ENCODE peak calls at places on chromosomes 5 and 9, in nine cellular contexts. T is tibial artery, Y is RWPE2, X is AG04449, B is dorsolateral prefrontal cortex, V is heart right ventricle, S is mesenchymal stem cell, F is A673, Q is H1. U is an unnamed sample.

GRCh38 chr5:80516826-80517225 is 28.9 kb downstream of the FAM151B start:
- DNase-seq in Q (no peak), B (no peak), V (no peak), S (peak), F (peak), Y (peak), X (peak), T (no peak), U (peak)

GRCh38 chr9:89375181-89375760 is 57.0 kb downstream of the SECISBP2 start:
- DNase-seq in T (no peak), B (no peak), X (no peak), Y (no peak), V (no peak), Q (no peak), F (no peak), S (peak), U (no peak)

GRCh38 chr9:119052339-119053030 is 316.8 kb downstream of the BRINP1 start:
- DNase-seq in X (no peak), T (no peak), F (no peak), Y (peak), V (peak), Q (no peak), B (no peak), S (no peak), U (no peak)

GRCh38 chr9:93185261-93186150 is 1.6 kb downstream of the WNK2 start:
- DNase-seq in Q (no peak), Y (no peak), X (no peak), V (peak), T (no peak), F (no peak), B (no peak), S (no peak), U (no peak)

GRCh38 chr9:100341889-100342288 is 10.9 kb downstream of the TEX10 start:
- DNase-seq in X (no peak), Y (no peak), S (no peak), V (no peak), T (no peak), Q (no peak), F (no peak), B (no peak), U (no peak)

GRCh38 chr9:35748858-35749514 is at the start of the genes GBA2 and RGP1:
- DNase-seq in X (no peak), S (peak), F (peak), T (peak), V (peak), Q (no peak), B (peak), Y (no peak), U (peak)

GRCh38 chr5:77425998-77426659 is 66.0 kb downstream of the WDR41 start:
- DNase-seq in Y (no peak), S (no peak), X (no peak), V (no peak), F (no peak), B (no peak), T (no peak), Q (no peak), U (no peak)

GRCh38 chr9:131591845-131592208 is 46.5 kb downstream of the PRRT1B start:
- DNase-seq in T (no peak), V (no peak), B (no peak), Q (no peak), X (no peak), S (no peak), Y (no peak), F (no peak), U (no peak)

GRCh38 chr5:83340511-83340918 is 131.0 kb upstream of the VCAN start:
- DNase-seq in T (no peak), X (no peak), S (no peak), F (no peak), Q (no peak), B (no peak), V (no peak), Y (no peak), U (peak)

GRCh38 chr9:98222885-98223640 is 30.6 kb upstream of the CORO2A start:
- DNase-seq in Y (peak), F (peak), S (peak), B (no peak), Q (no peak), V (no peak), X (peak), T (no peak), U (peak)

GRCh38 chr9:132761602-132762001 is 91.3 kb downstream of the GTF3C4 start:
- DNase-seq in Q (no peak), V (no peak), Y (no peak), X (no peak), S (no peak), B (no peak), F (no peak), T (no peak), U (no peak)
- H3K4me3 ChIP-seq in Q (no peak), V (no peak), Y (no peak), X (no peak), S (no peak), B (no peak), F (no peak), T (no peak), U (no peak)

GRCh38 chr9:135992486-135993408 is 31.6 kb upstream of the UBAC1 start:
- DNase-seq in Y (no peak), T (peak), V (peak), F (peak), X (no peak), B (no peak), Q (no peak), S (peak), U (peak)
- H3K4me3 ChIP-seq in Y (no peak), T (peak), V (peak), F (no peak), X (no peak), B (no peak), Q (peak), S (peak), U (peak)

DNA sequence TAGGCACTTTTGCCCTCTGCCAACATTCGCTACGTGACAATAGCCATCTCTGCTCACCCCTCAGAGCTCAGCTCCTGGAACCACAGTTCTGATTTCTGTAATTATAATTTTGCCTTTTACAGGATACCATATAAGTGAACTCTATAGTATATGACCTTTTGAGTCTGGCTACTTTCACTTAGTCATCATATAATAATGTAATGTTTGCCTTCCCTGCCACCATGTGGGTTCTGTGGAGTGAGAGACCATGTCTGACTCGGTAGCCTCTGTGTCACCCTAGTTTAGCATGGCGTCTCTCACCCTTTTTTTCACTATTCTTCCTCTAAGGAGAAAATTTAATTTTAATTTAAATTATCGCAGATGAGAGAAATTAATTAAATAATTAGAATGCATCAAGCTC is 28.9 kb upstream of the ZBTB43 start:
- DNase-seq in X (no peak), B (no peak), V (no peak), F (no peak), Q (no peak), T (no peak), Y (no peak), S (no peak), U (no peak)
- H3K4me3 ChIP-seq in X (no peak), B (no peak), V (no peak), F (no peak), Q (no peak), T (no peak), Y (no peak), S (no peak), U (no peak)

GRCh38 chr5:91556-92263 is at the start of gene PLEKHG4B:
- DNase-seq in Y (peak), S (no peak), F (peak), Q (peak), X (no peak), B (no peak), T (no peak), V (no peak), U (no peak)

GRCh38 chr5:93221-93980 is 1.4 kb downstream of the PLEKHG4B start:
- DNase-seq in Y (no peak), T (no peak), F (no peak), Q (no peak), V (no peak), X (no peak), B (no peak), S (no peak), U (no peak)

GRCh38 chr5:92391-93220 is 638 bp downstream of the PLEKHG4B start:
- DNase-seq in Q (no peak), S (no peak), Y (no peak), X (no peak), B (no peak), V (no peak), T (no peak), F (no peak), U (no peak)

GRCh38 chr5:95241-95980 is 3.4 kb downstream of the PLEKHG4B start:
- DNase-seq in T (no peak), S (no peak), F (no peak), Q (no peak), Y (no peak), V (no peak), X (no peak), B (no peak), U (no peak)

DNA sequence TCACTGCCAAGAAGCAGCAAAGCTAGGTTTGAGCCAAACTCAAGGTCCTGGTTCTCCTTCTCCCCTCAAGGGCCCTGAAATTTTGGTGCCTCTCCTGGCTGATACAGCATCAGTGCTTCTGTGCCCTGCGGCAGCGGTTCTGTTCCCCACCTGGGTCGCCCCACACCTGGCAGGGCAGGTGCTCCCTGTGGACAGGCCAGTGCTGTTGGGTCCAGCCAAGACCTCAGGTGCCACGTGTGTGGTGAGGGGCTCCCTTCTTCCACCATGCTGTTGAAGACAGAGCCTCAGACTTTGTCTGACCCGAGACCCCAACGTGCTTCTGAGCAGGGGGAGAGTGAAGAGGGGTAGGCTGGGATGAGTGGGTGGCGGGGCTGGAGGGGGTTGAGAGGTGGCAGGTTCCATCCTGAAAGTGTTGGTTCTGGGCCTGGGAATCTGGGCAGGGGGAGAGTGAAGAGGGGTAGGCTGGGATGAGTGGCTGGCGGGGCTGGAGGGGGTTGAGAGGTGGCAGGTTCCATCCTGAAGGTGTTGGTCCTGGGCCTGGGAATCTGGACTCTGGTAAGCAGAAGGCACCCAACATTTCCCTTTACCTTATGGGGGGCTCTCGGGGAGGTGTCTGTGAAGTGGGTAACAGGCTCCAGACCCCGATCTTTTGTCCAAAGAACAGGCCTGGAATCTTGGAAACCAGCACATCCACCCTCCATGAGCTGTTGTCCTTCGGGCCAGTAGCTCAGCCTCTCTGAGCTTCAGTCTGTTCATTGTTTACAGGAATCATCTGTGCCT is 2.3 kb downstream of the PLEKHG4B start:
- DNase-seq in S (no peak), V (no peak), Y (no peak), X (no peak), F (no peak), T (no peak), B (no peak), Q (no peak), U (no peak)
- H3K4me3 ChIP-seq in S (no peak), V (no peak), Y (no peak), X (no peak), F (no peak), T (no peak), B (no peak), Q (no peak), U (no peak)

DNA sequence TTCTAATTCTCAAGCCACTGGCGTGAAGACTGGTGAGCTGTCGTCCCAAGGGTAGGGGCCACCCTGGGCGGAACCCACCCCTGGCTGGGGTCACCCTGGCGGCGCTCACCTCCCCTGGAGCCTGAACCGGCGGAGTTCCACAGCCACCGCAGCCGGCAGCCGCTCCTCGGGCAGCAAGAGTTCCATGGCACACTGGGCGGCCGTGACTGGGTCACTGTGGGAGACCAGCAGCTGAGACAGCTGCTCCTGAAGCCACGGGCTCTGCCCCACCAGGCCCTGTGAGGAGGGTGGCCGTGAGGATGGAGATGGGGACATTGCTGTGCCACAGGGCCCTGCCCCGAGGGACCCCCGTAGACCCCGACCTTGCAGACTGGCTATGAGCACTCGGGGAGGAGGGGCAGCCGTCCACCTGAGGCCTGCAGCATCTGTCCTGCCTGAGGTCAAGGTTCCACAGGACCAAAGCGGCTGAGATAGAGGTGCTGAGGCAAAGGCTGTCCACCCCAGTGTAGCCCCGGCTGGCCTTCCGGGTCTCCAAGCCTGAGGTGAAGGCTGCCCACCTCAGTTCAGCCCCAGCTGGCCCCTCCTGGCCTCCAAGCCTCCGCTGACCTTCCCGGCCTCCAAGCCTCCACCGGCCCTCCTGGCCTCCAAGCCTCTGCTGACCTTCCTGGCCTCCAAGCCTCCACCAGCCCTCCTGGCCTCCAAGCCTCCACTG is 50.6 kb upstream of the NRARP start:
- DNase-seq in Y (no peak), S (no peak), V (no peak), F (no peak), Q (no peak), T (no peak), B (no peak), X (no peak), U (no peak)
- H3K4me3 ChIP-seq in Y (no peak), S (no peak), V (no peak), F (no peak), Q (no peak), T (no peak), B (no peak), X (no peak), U (no peak)

GRCh38 chr9:125523681-125524080 is 183.3 kb downstream of the MAPKAP1 start:
- DNase-seq in S (no peak), T (no peak), V (no peak), X (no peak), F (no peak), Y (no peak), Q (no peak), B (no peak), U (no peak)

GRCh38 chr9:125522328-125522725 is 184.7 kb downstream of the MAPKAP1 start:
- DNase-seq in V (no peak), S (peak), X (no peak), Y (no peak), T (no peak), B (no peak), Q (no peak), F (peak), U (peak)

GRCh38 chr9:125524522-125524921 is 182.5 kb downstream of the MAPKAP1 start:
- DNase-seq in X (no peak), Y (no peak), S (peak), Q (peak), V (no peak), B (no peak), F (peak), T (no peak), U (peak)

GRCh38 chr9:125529107-125529506 is 177.9 kb downstream of the MAPKAP1 start:
- DNase-seq in F (no peak), T (no peak), Q (no peak), S (no peak), X (no peak), V (no peak), Y (no peak), B (no peak), U (no peak)

GRCh38 chr9:125525846-125526619 is 181.0 kb downstream of the MAPKAP1 start:
- DNase-seq in S (peak), B (no peak), T (no peak), X (peak), Q (no peak), F (no peak), Y (no peak), V (peak), U (peak)
- H3K4me3 ChIP-seq in S (peak), B (no peak), T (no peak), X (no peak), Q (no peak), F (no peak), Y (no peak), V (no peak), U (no peak)

GRCh38 chr9:101706261-101706798 is 32.1 kb downstream of the GRIN3A start:
- DNase-seq in X (no peak), T (no peak), V (no peak), F (no peak), B (no peak), Q (no peak), Y (no peak), S (no peak), U (no peak)

GRCh38 chr9:101706929-101707328 is 31.5 kb downstream of the GRIN3A start:
- DNase-seq in T (no peak), Y (no peak), Q (no peak), X (no peak), V (no peak), S (no peak), F (no peak), B (no peak), U (no peak)

GRCh38 chr9:101707708-101708107 is 30.7 kb downstream of the GRIN3A start:
- DNase-seq in Y (no peak), T (no peak), Q (no peak), B (no peak), X (no peak), F (peak), V (no peak), S (no peak), U (no peak)

GRCh38 chr9:101702257-101702656 is 36.2 kb downstream of the GRIN3A start:
- DNase-seq in F (no peak), V (no peak), T (no peak), X (no peak), S (no peak), Q (no peak), Y (no peak), B (no peak), U (no peak)

DNA sequence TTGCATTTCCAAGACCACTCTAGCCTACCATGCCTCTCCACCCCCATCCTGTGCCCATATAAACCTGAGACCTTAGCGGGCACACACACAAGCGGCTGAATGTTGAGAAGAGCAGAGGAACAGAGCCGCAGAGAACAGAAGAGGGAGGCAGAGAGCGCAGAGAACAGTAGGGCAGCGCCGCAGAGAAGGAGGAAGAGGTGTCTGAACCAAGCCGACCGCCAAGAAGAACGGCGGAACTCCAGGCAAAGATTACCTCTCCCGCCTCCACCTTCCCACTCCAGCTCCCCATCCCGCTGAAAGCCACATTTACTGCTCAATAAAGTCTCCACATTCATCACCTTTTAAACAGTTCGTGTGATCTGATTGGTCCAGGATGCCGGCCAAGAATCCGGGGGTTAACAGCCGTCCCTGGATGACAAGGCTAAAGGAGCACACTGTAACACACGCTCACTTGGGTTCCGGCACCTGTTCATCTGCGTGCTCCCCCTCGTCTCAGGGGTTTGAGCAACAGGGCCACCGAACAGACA is 33.2 kb downstream of the GRIN3A start:
- DNase-seq in Y (no peak), V (peak), T (no peak), F (peak), B (no peak), X (no peak), S (no peak), Q (no peak), U (no peak)
- H3K4me3 ChIP-seq in Y (no peak), V (no peak), T (no peak), F (no peak), B (peak), X (no peak), S (peak), Q (peak), U (no peak)

GRCh38 chr9:135985889-135986288 is 24.7 kb upstream of the UBAC1 start:
- DNase-seq in S (no peak), B (no peak), X (no peak), Q (no peak), F (no peak), T (no peak), V (no peak), Y (no peak), U (no peak)
- H3K4me3 ChIP-seq in S (no peak), B (no peak), X (no peak), Q (no peak), F (no peak), T (no peak), V (no peak), Y (no peak), U (no peak)